ENCODE peak calls at places on chromosomes 11 and 22, in nine cellular contexts. One of them, this sample, is unnamed.

GRCh38 chr11:16632295-16633200 is 105.9 kb upstream of the C11orf58 start:
- DNase-seq in stimulated activated CD4-positive, alpha-beta T cell treated with anti-CD3 and anti-CD28 coated beads, Interleukin-4, amount 100 ng/mL, for 4 hours: no peak
- DNase-seq in HuH-7: no peak
- DNase-seq in CD4-positive, CD25-positive, alpha-beta regulatory T cell: no peak
- DNase-seq in tibial nerve: no peak
- DNase-seq in HEK293T: peak; percentile 19
- DNase-seq in GM23338: peak; percentile 54
- DNase-seq in GM12891: no peak
- DNase-seq in stimulated activated CD8-positive, alpha-beta memory T cell treated with anti-CD3 and anti-CD28 coated beads, Interleukin-7, amount 100 ng/mL, for 1 hour: no peak
- DNase-seq in this sample: no peak

GRCh38 chr11:64477675-64478074 is 113.3 kb upstream of the SLC22A12 start:
- DNase-seq in stimulated activated CD8-positive, alpha-beta memory T cell treated with anti-CD3 and anti-CD28 coated beads, Interleukin-7, amount 100 ng/mL, for 1 hour: no peak
- DNase-seq in HuH-7: no peak
- DNase-seq in HEK293T: no peak
- DNase-seq in CD4-positive, CD25-positive, alpha-beta regulatory T cell: no peak
- DNase-seq in GM12891: no peak
- DNase-seq in stimulated activated CD4-positive, alpha-beta T cell treated with anti-CD3 and anti-CD28 coated beads, Interleukin-4, amount 100 ng/mL, for 4 hours: no peak
- DNase-seq in GM23338: no peak
- DNase-seq in tibial nerve: no peak
- DNase-seq in this sample: no peak

GRCh38 chr11:34905666-34906065 is 10.5 kb downstream of the APIP start:
- DNase-seq in tibial nerve: no peak
- DNase-seq in GM12891: no peak
- DNase-seq in HEK293T: no peak
- DNase-seq in GM23338: no peak
- DNase-seq in HuH-7: no peak
- DNase-seq in CD4-positive, CD25-positive, alpha-beta regulatory T cell: no peak
- DNase-seq in stimulated activated CD4-positive, alpha-beta T cell treated with anti-CD3 and anti-CD28 coated beads, Interleukin-4, amount 100 ng/mL, for 4 hours: no peak
- DNase-seq in stimulated activated CD8-positive, alpha-beta memory T cell treated with anti-CD3 and anti-CD28 coated beads, Interleukin-7, amount 100 ng/mL, for 1 hour: no peak
- DNase-seq in this sample: no peak

GRCh38 chr11:107359701-107360100 is 97.9 kb downstream of the CWF19L2 start:
- DNase-seq in HuH-7: no peak
- DNase-seq in tibial nerve: no peak
- DNase-seq in stimulated activated CD8-positive, alpha-beta memory T cell treated with anti-CD3 and anti-CD28 coated beads, Interleukin-7, amount 100 ng/mL, for 1 hour: no peak
- DNase-seq in HEK293T: no peak
- DNase-seq in stimulated activated CD4-positive, alpha-beta T cell treated with anti-CD3 and anti-CD28 coated beads, Interleukin-4, amount 100 ng/mL, for 4 hours: no peak
- DNase-seq in GM12891: no peak
- DNase-seq in GM23338: peak; percentile 35
- DNase-seq in CD4-positive, CD25-positive, alpha-beta regulatory T cell: no peak
- DNase-seq in this sample: no peak

GRCh38 chr11:80024119-80024518 is 583.3 kb upstream of the TENM4 start:
- DNase-seq in CD4-positive, CD25-positive, alpha-beta regulatory T cell: no peak
- DNase-seq in stimulated activated CD4-positive, alpha-beta T cell treated with anti-CD3 and anti-CD28 coated beads, Interleukin-4, amount 100 ng/mL, for 4 hours: no peak
- DNase-seq in tibial nerve: no peak
- DNase-seq in HuH-7: no peak
- DNase-seq in GM12891: no peak
- DNase-seq in HEK293T: no peak
- DNase-seq in GM23338: no peak
- DNase-seq in stimulated activated CD8-positive, alpha-beta memory T cell treated with anti-CD3 and anti-CD28 coated beads, Interleukin-7, amount 100 ng/mL, for 1 hour: no peak
- DNase-seq in this sample: no peak

GRCh38 chr11:72649215-72649976 is 24.8 kb downstream of the PDE2A start:
- DNase-seq in GM23338: no peak
- DNase-seq in tibial nerve: no peak
- DNase-seq in HuH-7: no peak
- DNase-seq in GM12891: no peak
- DNase-seq in stimulated activated CD4-positive, alpha-beta T cell treated with anti-CD3 and anti-CD28 coated beads, Interleukin-4, amount 100 ng/mL, for 4 hours: no peak
- DNase-seq in HEK293T: no peak
- DNase-seq in stimulated activated CD8-positive, alpha-beta memory T cell treated with anti-CD3 and anti-CD28 coated beads, Interleukin-7, amount 100 ng/mL, for 1 hour: no peak
- DNase-seq in CD4-positive, CD25-positive, alpha-beta regulatory T cell: no peak
- DNase-seq in this sample: no peak

GRCh38 chr11:112016765-112017356 is 8.3 kb upstream of the DLAT start:
- DNase-seq in CD4-positive, CD25-positive, alpha-beta regulatory T cell: no peak
- DNase-seq in GM23338: no peak
- DNase-seq in GM12891: no peak
- DNase-seq in stimulated activated CD4-positive, alpha-beta T cell treated with anti-CD3 and anti-CD28 coated beads, Interleukin-4, amount 100 ng/mL, for 4 hours: no peak
- DNase-seq in HEK293T: no peak
- DNase-seq in tibial nerve: no peak
- DNase-seq in HuH-7: no peak
- DNase-seq in stimulated activated CD8-positive, alpha-beta memory T cell treated with anti-CD3 and anti-CD28 coated beads, Interleukin-7, amount 100 ng/mL, for 1 hour: no peak
- DNase-seq in this sample: no peak

GRCh38 chr11:24295360-24295759 is 201.5 kb upstream of the LUZP2 start:
- DNase-seq in stimulated activated CD8-positive, alpha-beta memory T cell treated with anti-CD3 and anti-CD28 coated beads, Interleukin-7, amount 100 ng/mL, for 1 hour: no peak
- DNase-seq in CD4-positive, CD25-positive, alpha-beta regulatory T cell: no peak
- DNase-seq in tibial nerve: no peak
- DNase-seq in GM23338: no peak
- DNase-seq in HuH-7: no peak
- DNase-seq in stimulated activated CD4-positive, alpha-beta T cell treated with anti-CD3 and anti-CD28 coated beads, Interleukin-4, amount 100 ng/mL, for 4 hours: no peak
- DNase-seq in HEK293T: no peak
- DNase-seq in GM12891: no peak
- DNase-seq in this sample: no peak

GRCh38 chr22:46997311-46997970 is 235.0 kb downstream of the TBC1D22A start:
- DNase-seq in HuH-7: no peak
- DNase-seq in stimulated activated CD8-positive, alpha-beta memory T cell treated with anti-CD3 and anti-CD28 coated beads, Interleukin-7, amount 100 ng/mL, for 1 hour: no peak
- DNase-seq in tibial nerve: no peak
- DNase-seq in CD4-positive, CD25-positive, alpha-beta regulatory T cell: no peak
- DNase-seq in stimulated activated CD4-positive, alpha-beta T cell treated with anti-CD3 and anti-CD28 coated beads, Interleukin-4, amount 100 ng/mL, for 4 hours: no peak
- DNase-seq in GM23338: no peak
- DNase-seq in GM12891: no peak
- DNase-seq in HEK293T: no peak
- DNase-seq in this sample: no peak

GRCh38 chr11:120039031-120039430 is 98.9 kb downstream of the TRIM29 start:
- DNase-seq in GM12891: no peak
- DNase-seq in GM23338: no peak
- DNase-seq in HEK293T: no peak
- DNase-seq in stimulated activated CD4-positive, alpha-beta T cell treated with anti-CD3 and anti-CD28 coated beads, Interleukin-4, amount 100 ng/mL, for 4 hours: no peak
- DNase-seq in HuH-7: no peak
- DNase-seq in tibial nerve: no peak
- DNase-seq in stimulated activated CD8-positive, alpha-beta memory T cell treated with anti-CD3 and anti-CD28 coated beads, Interleukin-7, amount 100 ng/mL, for 1 hour: no peak
- DNase-seq in CD4-positive, CD25-positive, alpha-beta regulatory T cell: no peak
- DNase-seq in this sample: no peak

GRCh38 chr22:19717181-19717580 is 2.9 kb downstream of the SEPTIN5 start:
- DNase-seq in HEK293T: no peak
- DNase-seq in HuH-7: no peak
- DNase-seq in stimulated activated CD4-positive, alpha-beta T cell treated with anti-CD3 and anti-CD28 coated beads, Interleukin-4, amount 100 ng/mL, for 4 hours: no peak
- DNase-seq in GM12891: no peak
- DNase-seq in CD4-positive, CD25-positive, alpha-beta regulatory T cell: no peak
- DNase-seq in stimulated activated CD8-positive, alpha-beta memory T cell treated with anti-CD3 and anti-CD28 coated beads, Interleukin-7, amount 100 ng/mL, for 1 hour: no peak
- DNase-seq in GM23338: no peak
- DNase-seq in tibial nerve: no peak
- DNase-seq in this sample: no peak

GRCh38 chr11:9263840-9264380 is 1.2 kb downstream of the DENND5A start:
- DNase-seq in CD4-positive, CD25-positive, alpha-beta regulatory T cell: no peak
- DNase-seq in HuH-7: peak; percentile 34
- DNase-seq in stimulated activated CD8-positive, alpha-beta memory T cell treated with anti-CD3 and anti-CD28 coated beads, Interleukin-7, amount 100 ng/mL, for 1 hour: no peak
- DNase-seq in tibial nerve: no peak
- DNase-seq in stimulated activated CD4-positive, alpha-beta T cell treated with anti-CD3 and anti-CD28 coated beads, Interleukin-4, amount 100 ng/mL, for 4 hours: peak; percentile 68
- DNase-seq in GM23338: no peak
- DNase-seq in GM12891: peak; percentile 66
- DNase-seq in HEK293T: no peak
- DNase-seq in this sample: no peak

GRCh38 chr11:46504817-46505613 is 88.8 kb downstream of the AMBRA1 start:
- DNase-seq in HEK293T: no peak
- DNase-seq in GM23338: no peak
- DNase-seq in stimulated activated CD8-positive, alpha-beta memory T cell treated with anti-CD3 and anti-CD28 coated beads, Interleukin-7, amount 100 ng/mL, for 1 hour: no peak
- DNase-seq in stimulated activated CD4-positive, alpha-beta T cell treated with anti-CD3 and anti-CD28 coated beads, Interleukin-4, amount 100 ng/mL, for 4 hours: no peak
- DNase-seq in GM12891: no peak
- DNase-seq in CD4-positive, CD25-positive, alpha-beta regulatory T cell: no peak
- DNase-seq in HuH-7: no peak
- DNase-seq in tibial nerve: no peak
- DNase-seq in this sample: no peak

GRCh38 chr11:121610706-121611105 is 157.9 kb upstream of the SORL1-AS1 start:
- DNase-seq in HEK293T: no peak
- DNase-seq in GM12891: no peak
- DNase-seq in tibial nerve: no peak
- DNase-seq in CD4-positive, CD25-positive, alpha-beta regulatory T cell: no peak
- DNase-seq in stimulated activated CD4-positive, alpha-beta T cell treated with anti-CD3 and anti-CD28 coated beads, Interleukin-4, amount 100 ng/mL, for 4 hours: no peak
- DNase-seq in GM23338: no peak
- DNase-seq in HuH-7: no peak
- DNase-seq in stimulated activated CD8-positive, alpha-beta memory T cell treated with anti-CD3 and anti-CD28 coated beads, Interleukin-7, amount 100 ng/mL, for 1 hour: no peak
- DNase-seq in this sample: no peak

GRCh38 chr11:130633466-130633865 is 185.0 kb downstream of the ADAMTS15 start:
- DNase-seq in GM12891: no peak
- DNase-seq in stimulated activated CD4-positive, alpha-beta T cell treated with anti-CD3 and anti-CD28 coated beads, Interleukin-4, amount 100 ng/mL, for 4 hours: no peak
- DNase-seq in tibial nerve: no peak
- DNase-seq in CD4-positive, CD25-positive, alpha-beta regulatory T cell: no peak
- DNase-seq in HuH-7: no peak
- DNase-seq in HEK293T: no peak
- DNase-seq in stimulated activated CD8-positive, alpha-beta memory T cell treated with anti-CD3 and anti-CD28 coated beads, Interleukin-7, amount 100 ng/mL, for 1 hour: no peak
- DNase-seq in GM23338: no peak
- DNase-seq in this sample: no peak

GRCh38 chr22:42747701-42748513 is 27.2 kb upstream of the A4GALT start:
- DNase-seq in HEK293T: no peak
- DNase-seq in HuH-7: no peak
- DNase-seq in stimulated activated CD8-positive, alpha-beta memory T cell treated with anti-CD3 and anti-CD28 coated beads, Interleukin-7, amount 100 ng/mL, for 1 hour: no peak
- DNase-seq in GM12891: no peak
- DNase-seq in stimulated activated CD4-positive, alpha-beta T cell treated with anti-CD3 and anti-CD28 coated beads, Interleukin-4, amount 100 ng/mL, for 4 hours: no peak
- DNase-seq in GM23338: no peak
- DNase-seq in tibial nerve: no peak
- DNase-seq in CD4-positive, CD25-positive, alpha-beta regulatory T cell: no peak
- DNase-seq in this sample: no peak

GRCh38 chr22:47618611-47619010 is 856.2 kb downstream of the TBC1D22A start:
- DNase-seq in stimulated activated CD8-positive, alpha-beta memory T cell treated with anti-CD3 and anti-CD28 coated beads, Interleukin-7, amount 100 ng/mL, for 1 hour: no peak
- DNase-seq in CD4-positive, CD25-positive, alpha-beta regulatory T cell: no peak
- DNase-seq in GM12891: no peak
- DNase-seq in HEK293T: no peak
- DNase-seq in GM23338: no peak
- DNase-seq in stimulated activated CD4-positive, alpha-beta T cell treated with anti-CD3 and anti-CD28 coated beads, Interleukin-4, amount 100 ng/mL, for 4 hours: no peak
- DNase-seq in HuH-7: no peak
- DNase-seq in tibial nerve: no peak
- DNase-seq in this sample: no peak

GRCh38 chr11:116980136-116980793 is 118.0 kb downstream of the SIK3 start:
- DNase-seq in HEK293T: no peak
- DNase-seq in GM23338: no peak
- DNase-seq in stimulated activated CD8-positive, alpha-beta memory T cell treated with anti-CD3 and anti-CD28 coated beads, Interleukin-7, amount 100 ng/mL, for 1 hour: no peak
- DNase-seq in stimulated activated CD4-positive, alpha-beta T cell treated with anti-CD3 and anti-CD28 coated beads, Interleukin-4, amount 100 ng/mL, for 4 hours: no peak
- DNase-seq in CD4-positive, CD25-positive, alpha-beta regulatory T cell: no peak
- DNase-seq in GM12891: peak; percentile 24
- DNase-seq in HuH-7: no peak
- DNase-seq in tibial nerve: no peak
- DNase-seq in this sample: no peak

GRCh38 chr11:125935629-125936199 is 10.1 kb upstream of the VSIG10L2 start:
- DNase-seq in tibial nerve: no peak
- DNase-seq in CD4-positive, CD25-positive, alpha-beta regulatory T cell: no peak
- DNase-seq in stimulated activated CD8-positive, alpha-beta memory T cell treated with anti-CD3 and anti-CD28 coated beads, Interleukin-7, amount 100 ng/mL, for 1 hour: no peak
- DNase-seq in GM12891: no peak
- DNase-seq in HuH-7: no peak
- DNase-seq in HEK293T: no peak
- DNase-seq in stimulated activated CD4-positive, alpha-beta T cell treated with anti-CD3 and anti-CD28 coated beads, Interleukin-4, amount 100 ng/mL, for 4 hours: no peak
- DNase-seq in GM23338: no peak
- DNase-seq in this sample: no peak

GRCh38 chr11:72777755-72778278 is 16.0 kb downstream of the STARD10 start:
- DNase-seq in stimulated activated CD4-positive, alpha-beta T cell treated with anti-CD3 and anti-CD28 coated beads, Interleukin-4, amount 100 ng/mL, for 4 hours: no peak
- DNase-seq in CD4-positive, CD25-positive, alpha-beta regulatory T cell: no peak
- DNase-seq in tibial nerve: no peak
- DNase-seq in stimulated activated CD8-positive, alpha-beta memory T cell treated with anti-CD3 and anti-CD28 coated beads, Interleukin-7, amount 100 ng/mL, for 1 hour: no peak
- DNase-seq in GM12891: no peak
- DNase-seq in HEK293T: no peak
- DNase-seq in HuH-7: no peak
- DNase-seq in GM23338: no peak
- DNase-seq in this sample: no peak

GRCh38 chr11:101390539-101390938 is 193.3 kb downstream of the TRPC6 start:
- DNase-seq in stimulated activated CD8-positive, alpha-beta memory T cell treated with anti-CD3 and anti-CD28 coated beads, Interleukin-7, amount 100 ng/mL, for 1 hour: no peak
- DNase-seq in stimulated activated CD4-positive, alpha-beta T cell treated with anti-CD3 and anti-CD28 coated beads, Interleukin-4, amount 100 ng/mL, for 4 hours: no peak
- DNase-seq in tibial nerve: no peak
- DNase-seq in HEK293T: no peak
- DNase-seq in CD4-positive, CD25-positive, alpha-beta regulatory T cell: no peak
- DNase-seq in GM12891: no peak
- DNase-seq in GM23338: peak; percentile 3
- DNase-seq in HuH-7: no peak
- DNase-seq in this sample: no peak

GRCh38 chr11:72970557-72971118 is 156.4 kb downstream of the ATG16L2 start:
- DNase-seq in GM12891: no peak
- DNase-seq in stimulated activated CD8-positive, alpha-beta memory T cell treated with anti-CD3 and anti-CD28 coated beads, Interleukin-7, amount 100 ng/mL, for 1 hour: no peak
- DNase-seq in HuH-7: no peak
- DNase-seq in HEK293T: no peak
- DNase-seq in CD4-positive, CD25-positive, alpha-beta regulatory T cell: no peak
- DNase-seq in GM23338: no peak
- DNase-seq in stimulated activated CD4-positive, alpha-beta T cell treated with anti-CD3 and anti-CD28 coated beads, Interleukin-4, amount 100 ng/mL, for 4 hours: no peak
- DNase-seq in tibial nerve: no peak
- DNase-seq in this sample: no peak

GRCh38 chr22:37060801-37061610 is 9.5 kb downstream of the KCTD17 start:
- DNase-seq in stimulated activated CD4-positive, alpha-beta T cell treated with anti-CD3 and anti-CD28 coated beads, Interleukin-4, amount 100 ng/mL, for 4 hours: no peak
- DNase-seq in CD4-positive, CD25-positive, alpha-beta regulatory T cell: no peak
- DNase-seq in GM12891: peak; percentile 78
- DNase-seq in HEK293T: no peak
- DNase-seq in stimulated activated CD8-positive, alpha-beta memory T cell treated with anti-CD3 and anti-CD28 coated beads, Interleukin-7, amount 100 ng/mL, for 1 hour: no peak
- DNase-seq in GM23338: no peak
- DNase-seq in HuH-7: no peak
- DNase-seq in tibial nerve: no peak
- DNase-seq in this sample: no peak

GRCh38 chr11:61279934-61280656 is 15.0 kb downstream of the VWCE start:
- DNase-seq in HEK293T: no peak
- DNase-seq in HuH-7: no peak
- DNase-seq in stimulated activated CD4-positive, alpha-beta T cell treated with anti-CD3 and anti-CD28 coated beads, Interleukin-4, amount 100 ng/mL, for 4 hours: no peak
- DNase-seq in tibial nerve: no peak
- DNase-seq in GM12891: no peak
- DNase-seq in stimulated activated CD8-positive, alpha-beta memory T cell treated with anti-CD3 and anti-CD28 coated beads, Interleukin-7, amount 100 ng/mL, for 1 hour: no peak
- DNase-seq in GM23338: peak; percentile 45
- DNase-seq in CD4-positive, CD25-positive, alpha-beta regulatory T cell: no peak
- DNase-seq in this sample: no peak

GRCh38 chr22:38423512-38424503 is 31.2 kb downstream of the KCNJ4 start:
- DNase-seq in HuH-7: peak; percentile 78
- DNase-seq in stimulated activated CD8-positive, alpha-beta memory T cell treated with anti-CD3 and anti-CD28 coated beads, Interleukin-7, amount 100 ng/mL, for 1 hour: no peak
- DNase-seq in GM23338: no peak
- DNase-seq in tibial nerve: no peak
- DNase-seq in stimulated activated CD4-positive, alpha-beta T cell treated with anti-CD3 and anti-CD28 coated beads, Interleukin-4, amount 100 ng/mL, for 4 hours: no peak
- DNase-seq in CD4-positive, CD25-positive, alpha-beta regulatory T cell: no peak
- DNase-seq in GM12891: no peak
- DNase-seq in HEK293T: no peak
- DNase-seq in this sample: no peak

GRCh38 chr22:39303892-39304671 is 15.3 kb downstream of the RPL3 start:
- DNase-seq in GM23338: no peak
- DNase-seq in stimulated activated CD8-positive, alpha-beta memory T cell treated with anti-CD3 and anti-CD28 coated beads, Interleukin-7, amount 100 ng/mL, for 1 hour: no peak
- DNase-seq in HEK293T: no peak
- DNase-seq in CD4-positive, CD25-positive, alpha-beta regulatory T cell: no peak
- DNase-seq in HuH-7: no peak
- DNase-seq in tibial nerve: no peak
- DNase-seq in GM12891: no peak
- DNase-seq in stimulated activated CD4-positive, alpha-beta T cell treated with anti-CD3 and anti-CD28 coated beads, Interleukin-4, amount 100 ng/mL, for 4 hours: no peak
- DNase-seq in this sample: no peak

GRCh38 chr11:65766535-65766934 is 14.2 kb downstream of the AP5B1 start:
- DNase-seq in tibial nerve: no peak
- DNase-seq in HEK293T: no peak
- DNase-seq in GM23338: no peak
- DNase-seq in stimulated activated CD4-positive, alpha-beta T cell treated with anti-CD3 and anti-CD28 coated beads, Interleukin-4, amount 100 ng/mL, for 4 hours: no peak
- DNase-seq in HuH-7: no peak
- DNase-seq in stimulated activated CD8-positive, alpha-beta memory T cell treated with anti-CD3 and anti-CD28 coated beads, Interleukin-7, amount 100 ng/mL, for 1 hour: no peak
- DNase-seq in GM12891: no peak
- DNase-seq in CD4-positive, CD25-positive, alpha-beta regulatory T cell: no peak
- DNase-seq in this sample: no peak

GRCh38 chr11:34266090-34266912 is 91.5 kb downstream of the ABTB2 start:
- DNase-seq in tibial nerve: peak; percentile 69
- DNase-seq in stimulated activated CD8-positive, alpha-beta memory T cell treated with anti-CD3 and anti-CD28 coated beads, Interleukin-7, amount 100 ng/mL, for 1 hour: no peak
- DNase-seq in GM23338: no peak
- DNase-seq in GM12891: no peak
- DNase-seq in stimulated activated CD4-positive, alpha-beta T cell treated with anti-CD3 and anti-CD28 coated beads, Interleukin-4, amount 100 ng/mL, for 4 hours: no peak
- DNase-seq in CD4-positive, CD25-positive, alpha-beta regulatory T cell: no peak
- DNase-seq in HuH-7: no peak
- DNase-seq in HEK293T: no peak
- DNase-seq in this sample: no peak

GRCh38 chr11:76355172-76355571 is 25.8 kb downstream of the THAP12 start:
- DNase-seq in HuH-7: no peak
- DNase-seq in HEK293T: no peak
- DNase-seq in stimulated activated CD8-positive, alpha-beta memory T cell treated with anti-CD3 and anti-CD28 coated beads, Interleukin-7, amount 100 ng/mL, for 1 hour: no peak
- DNase-seq in stimulated activated CD4-positive, alpha-beta T cell treated with anti-CD3 and anti-CD28 coated beads, Interleukin-4, amount 100 ng/mL, for 4 hours: no peak
- DNase-seq in GM12891: no peak
- DNase-seq in CD4-positive, CD25-positive, alpha-beta regulatory T cell: no peak
- DNase-seq in GM23338: no peak
- DNase-seq in tibial nerve: no peak
- DNase-seq in this sample: no peak

GRCh38 chr11:86790073-86790727 is 10.1 kb upstream of the PRSS23 start:
- DNase-seq in GM12891: no peak
- DNase-seq in stimulated activated CD8-positive, alpha-beta memory T cell treated with anti-CD3 and anti-CD28 coated beads, Interleukin-7, amount 100 ng/mL, for 1 hour: no peak
- DNase-seq in stimulated activated CD4-positive, alpha-beta T cell treated with anti-CD3 and anti-CD28 coated beads, Interleukin-4, amount 100 ng/mL, for 4 hours: no peak
- DNase-seq in HEK293T: peak; percentile 19
- DNase-seq in tibial nerve: no peak
- DNase-seq in CD4-positive, CD25-positive, alpha-beta regulatory T cell: no peak
- DNase-seq in GM23338: no peak
- DNase-seq in HuH-7: no peak
- DNase-seq in this sample: no peak

GRCh38 chr22:48827904-48828555 is 999.6 kb downstream of the BRD1 start:
- DNase-seq in stimulated activated CD4-positive, alpha-beta T cell treated with anti-CD3 and anti-CD28 coated beads, Interleukin-4, amount 100 ng/mL, for 4 hours: no peak
- DNase-seq in stimulated activated CD8-positive, alpha-beta memory T cell treated with anti-CD3 and anti-CD28 coated beads, Interleukin-7, amount 100 ng/mL, for 1 hour: no peak
- DNase-seq in HEK293T: no peak
- DNase-seq in HuH-7: no peak
- DNase-seq in tibial nerve: no peak
- DNase-seq in GM12891: no peak
- DNase-seq in CD4-positive, CD25-positive, alpha-beta regulatory T cell: no peak
- DNase-seq in GM23338: no peak
- DNase-seq in this sample: no peak